ENCODE peak calls at places on chromosomes 6 and 20, in six cellular contexts. L is A549, C is upper lobe of left lung, T is HepG2, N is K562, P is GM12878. Q is an unnamed sample.

GRCh38 chr6:13505345-13505734 is 17.9 kb upstream of the GFOD1 start:
- ATAC-seq in L (no peak), C (no peak), T (peak; percentile 75), N (no peak), P (no peak), Q (no peak)

GRCh38 chr20:54017846-54018245 is 52.5 kb downstream of the BCAS1 start:
- ATAC-seq in L (no peak), C (peak; percentile 79), T (no peak), N (no peak), P (peak; percentile 96), Q (no peak)

GRCh38 chr20:20487811-20488210 is 119.9 kb downstream of the INSM1 start:
- ATAC-seq in L (no peak), C (no peak), T (no peak), N (no peak), P (no peak), Q (no peak)

GRCh38 chr6:75834447-75834846 is 85.4 kb downstream of the MYO6 start:
- ATAC-seq in L (no peak), C (no peak), T (no peak), N (no peak), P (no peak), Q (no peak)

GRCh38 chr20:37915800-37916570 is 13.1 kb downstream of the VSTM2L start:
- ATAC-seq in L (no peak), C (no peak), T (peak; percentile 78), N (peak; percentile 25), P (no peak), Q (no peak)

GRCh38 chr6:2158596-2159271 is 86.7 kb downstream of the GMDS start:
- ATAC-seq in L (peak; percentile 98), C (peak; percentile 28), T (peak; percentile 84), N (peak; percentile 100), P (peak; percentile 14), Q (no peak)

GRCh38 chr20:32522525-32522774 is 62.7 kb downstream of the NOL4L start:
- ATAC-seq in L (peak; percentile 39), C (peak; percentile 32), T (peak; percentile 41), N (no peak), P (peak; percentile 7), Q (no peak)

GRCh38 chr6:71388846-71389543 is 100.4 kb downstream of the OGFRL1 start:
- ATAC-seq in L (no peak), C (peak; percentile 29), T (no peak), N (no peak), P (no peak), Q (no peak)

GRCh38 chr20:51104960-51105460 is 82.1 kb upstream of the KCNG1 start:
- ATAC-seq in L (no peak), C (no peak), T (no peak), N (no peak), P (no peak), Q (no peak)

GRCh38 chr6:53512631-53513030 is 32.3 kb downstream of the GCLC start:
- ATAC-seq in L (no peak), C (no peak), T (peak; percentile 57), N (no peak), P (no peak), Q (no peak)

GRCh38 chr6:29924287-29924686 is 18.0 kb upstream of the HLA-A start:
- ATAC-seq in L (no peak), C (no peak), T (no peak), N (no peak), P (no peak), Q (no peak)

GRCh38 chr6:56962451-56962850 is 7.5 kb downstream of the BEND6 start:
- ATAC-seq in L (no peak), C (no peak), T (no peak), N (no peak), P (no peak), Q (no peak)

GRCh38 chr6:56963043-56963442 is 8.1 kb downstream of the BEND6 start:
- ATAC-seq in L (no peak), C (no peak), T (no peak), N (no peak), P (no peak), Q (no peak)

GRCh38 chr6:56959938-56960337 is 5.0 kb downstream of the BEND6 start:
- ATAC-seq in L (no peak), C (peak; percentile 2), T (no peak), N (no peak), P (no peak), Q (no peak)

GRCh38 chr6:56959094-56959493 is 4.2 kb downstream of the BEND6 start:
- ATAC-seq in L (no peak), C (no peak), T (no peak), N (no peak), P (no peak), Q (no peak)

DNA sequence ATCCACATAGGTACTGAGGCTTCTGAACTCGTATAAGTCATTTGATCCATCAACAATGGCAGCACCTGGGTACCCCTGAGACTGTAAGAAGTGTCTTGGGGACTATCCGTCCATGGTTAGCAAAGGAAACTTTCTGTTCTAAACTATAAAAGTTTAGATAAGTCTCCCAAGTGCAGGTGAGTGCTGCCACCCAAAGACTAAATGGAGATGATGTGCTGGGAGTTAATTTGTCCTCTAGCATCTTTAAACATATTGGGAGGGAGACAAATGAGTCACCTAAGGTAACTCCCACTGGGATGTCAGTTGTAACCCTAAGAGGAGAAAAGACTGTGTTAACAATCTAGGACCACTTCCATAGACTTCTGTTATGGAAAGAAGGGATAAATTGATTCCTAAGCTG is 6.2 kb downstream of the BEND6 start:
- ATAC-seq in L (no peak), C (no peak), T (no peak), N (peak; percentile 38), P (peak; percentile 27), Q (no peak)
- TF ChIP-seq CTCF in L (no peak), C (no peak), T (no peak), N (peak; percentile 39), P (no peak), Q (no peak)

DNA sequence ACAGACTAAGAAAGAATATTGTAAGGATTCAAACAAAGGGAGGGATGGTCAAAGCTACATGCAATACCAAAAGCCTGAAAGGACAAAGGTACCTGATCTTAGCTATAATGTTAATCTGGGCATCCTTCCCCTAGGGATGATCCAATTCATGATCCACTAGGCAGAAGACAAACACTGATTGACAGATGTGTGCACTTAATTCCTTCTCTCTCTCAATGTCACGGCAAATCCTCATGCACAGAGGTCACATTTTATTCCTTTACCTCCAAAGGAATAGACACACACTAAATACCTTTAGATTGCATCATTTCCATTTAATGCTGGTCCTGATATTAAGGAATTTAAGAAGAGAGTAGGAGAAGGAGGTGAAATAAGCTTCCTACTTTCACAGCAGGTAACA is 73.4 kb downstream of the ZNF133 start:
- ATAC-seq in L (no peak), C (no peak), T (no peak), N (no peak), P (no peak), Q (no peak)
- TF ChIP-seq EP300 in L (no peak), C (no peak), T (no peak), N (no peak), P (no peak), Q (no peak)

GRCh38 chr6:33721529-33721928 is 10.0 kb upstream of the UQCC2 start:
- ATAC-seq in L (no peak), C (no peak), T (no peak), N (no peak), P (no peak), Q (no peak)

GRCh38 chr6:33718713-33719112 is 7.2 kb upstream of the UQCC2 start:
- ATAC-seq in L (no peak), C (no peak), T (no peak), N (no peak), P (peak; percentile 27), Q (no peak)

GRCh38 chr6:33717857-33718552 is 6.5 kb upstream of the UQCC2 start:
- ATAC-seq in L (no peak), C (peak; percentile 28), T (no peak), N (no peak), P (no peak), Q (no peak)

GRCh38 chr6:33720998-33721397 is 9.5 kb upstream of the UQCC2 start:
- ATAC-seq in L (no peak), C (no peak), T (no peak), N (no peak), P (peak; percentile 47), Q (no peak)

DNA sequence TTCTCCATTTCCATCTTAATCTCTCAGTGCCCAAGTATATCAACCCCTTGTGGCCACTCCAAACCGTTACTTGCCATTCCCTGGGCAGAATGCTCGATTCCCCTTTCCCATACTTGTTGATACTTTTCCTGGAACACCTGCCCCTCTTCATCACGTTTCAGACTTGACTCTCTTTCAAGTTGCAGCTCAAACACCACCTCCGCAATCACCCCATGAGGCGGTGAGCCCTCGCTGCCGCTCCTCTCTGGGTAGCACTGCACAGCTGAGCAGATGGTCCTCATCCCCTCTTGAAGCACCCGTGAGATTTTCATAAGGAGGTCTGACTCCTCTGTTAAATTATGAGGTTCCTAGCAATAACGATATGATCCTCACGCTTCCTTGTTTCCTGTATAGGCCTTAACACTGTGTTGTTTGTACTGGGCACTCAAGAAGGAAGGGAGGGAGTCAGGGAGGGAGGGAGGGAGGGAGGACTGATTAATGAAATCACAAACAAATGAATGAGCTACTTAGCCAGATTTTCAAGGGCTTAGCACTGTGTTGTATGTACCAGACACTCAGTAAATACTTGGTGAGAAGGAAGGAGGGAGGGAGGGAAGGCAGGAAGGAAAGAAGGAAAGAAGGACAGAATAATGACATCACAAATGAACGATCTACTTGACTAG is 8.0 kb upstream of the UQCC2 start:
- ATAC-seq in L (no peak), C (no peak), T (no peak), N (no peak), P (no peak), Q (no peak)
- TF ChIP-seq CTCF in L (no peak), C (no peak), T (no peak), N (no peak), P (no peak), Q (no peak)

GRCh38 chr6:79570129-79570801 is 33.0 kb upstream of the LCA5 start:
- ATAC-seq in L (no peak), C (peak; percentile 62), T (peak; percentile 72), N (no peak), P (no peak), Q (no peak)
- TF ChIP-seq EP300 in L (no peak), C (no peak), T (no peak), N (no peak), P (no peak), Q (no peak)

GRCh38 chr6:125314019-125314581 is 12.3 kb upstream of the HDDC2 start:
- ATAC-seq in L (peak; percentile 90), C (peak; percentile 93), T (peak; percentile 94), N (peak; percentile 97), P (peak; percentile 97), Q (peak; percentile 77)

GRCh38 chr6:125312950-125313349 is 11.2 kb upstream of the HDDC2 start:
- ATAC-seq in L (no peak), C (no peak), T (no peak), N (no peak), P (no peak), Q (no peak)

GRCh38 chr6:125312478-125312877 is 10.7 kb upstream of the HDDC2 start:
- ATAC-seq in L (no peak), C (no peak), T (no peak), N (no peak), P (no peak), Q (no peak)

GRCh38 chr6:125307964-125308615 is 6.3 kb upstream of the HDDC2 start:
- ATAC-seq in L (no peak), C (no peak), T (no peak), N (peak; percentile 3), P (no peak), Q (no peak)

GRCh38 chr6:125310994-125311649 is 9.4 kb upstream of the HDDC2 start:
- ATAC-seq in L (peak; percentile 87), C (peak; percentile 87), T (peak; percentile 91), N (peak; percentile 62), P (peak; percentile 82), Q (peak; percentile 77)
- TF ChIP-seq CTCF in L (peak; percentile 66), C (peak; percentile 65), T (peak; percentile 87), N (peak; percentile 83), P (peak; percentile 61), Q (peak; percentile 77)